ENCODE peak calls at places on chromosomes 7 and 10, in five cellular contexts. N is CD8-positive, alpha-beta T cell; Y is lower leg skin; U is GM10248; L is amniotic stem cell. I is an unnamed sample.

GRCh38 chr10:19921300-19922140 is 105.3 kb downstream of the PLXDC2 start:
- DNase-seq in U (no peak), L (no peak), N (no peak), Y (no peak), I (no peak)

GRCh38 chr7:139047970-139048369 is 12.1 kb upstream of the ZC3HAV1L start:
- DNase-seq in Y (no peak), N (no peak), U (no peak), L (no peak), I (no peak)

GRCh38 chr10:69866688-69867461 is 65.2 kb downstream of the COL13A1 start:
- DNase-seq in L (peak; percentile 55), Y (no peak), U (no peak), N (no peak), I (no peak)

GRCh38 chr10:30435068-30435422 is 1.1 kb downstream of the MAP3K8 start:
- DNase-seq in N (no peak), L (no peak), U (no peak), Y (peak; percentile 89), I (peak; percentile 69)

GRCh38 chr7:46080595-46081159 is 159.6 kb upstream of the IGFBP3 start:
- DNase-seq in U (no peak), L (no peak), N (no peak), Y (no peak), I (no peak)

GRCh38 chr10:112271982-112272381 is 11.2 kb upstream of the TECTB start:
- DNase-seq in L (no peak), Y (no peak), N (no peak), U (no peak), I (no peak)

GRCh38 chr7:122306320-122307227 is 2.0 kb upstream of the FEZF1 start:
- DNase-seq in Y (no peak), N (no peak), L (no peak), U (no peak), I (no peak)

GRCh38 chr7:131972251-131972650 is 415.8 kb upstream of the PODXL start:
- DNase-seq in L (no peak), Y (no peak), N (no peak), U (no peak), I (no peak)

GRCh38 chr10:88185830-88186229 is 322.4 kb downstream of the PTEN start:
- DNase-seq in L (no peak), Y (no peak), N (no peak), U (no peak), I (no peak)

GRCh38 chr10:12388671-12389070 is 39.3 kb downstream of the CAMK1D start:
- DNase-seq in U (no peak), N (no peak), Y (no peak), L (no peak), I (no peak)

GRCh38 chr10:18753496-18753895 is 94.3 kb downstream of the ARL5B start:
- DNase-seq in L (no peak), U (no peak), Y (no peak), N (no peak), I (no peak)

GRCh38 chr7:155107126-155107525 is 37.0 kb downstream of the HTR5A start:
- DNase-seq in U (no peak), L (no peak), Y (no peak), N (no peak), I (no peak)

GRCh38 chr10:104321716-104322415 is 16.4 kb downstream of the ITPRIP start:
- DNase-seq in L (no peak), U (no peak), Y (peak; percentile 85), N (no peak), I (peak; percentile 10)

GRCh38 chr10:107616463-107617131 is 452.1 kb upstream of the SORCS1 start:
- DNase-seq in L (no peak), N (no peak), U (no peak), Y (no peak), I (no peak)

GRCh38 chr10:75032813-75033212 is 78.6 kb upstream of the SAMD8 start:
- DNase-seq in N (no peak), L (no peak), Y (no peak), U (no peak), I (no peak)

GRCh38 chr10:77428776-77429395 is 208.7 kb downstream of the KCNMA1 start:
- DNase-seq in Y (no peak), U (no peak), L (peak; percentile 66), N (no peak), I (no peak)

GRCh38 chr7:85682819-85683218 is 496.0 kb upstream of the SEMA3D start:
- DNase-seq in Y (no peak), U (no peak), L (no peak), N (no peak), I (no peak)

GRCh38 chr7:7970620-7971307 is 2.2 kb downstream of the GLCCI1 start:
- DNase-seq in L (no peak), U (no peak), Y (no peak), N (no peak), I (no peak)

GRCh38 chr10:34638405-34639054 is 176.6 kb downstream of the PARD3 start:
- DNase-seq in N (peak; percentile 57), L (peak; percentile 28), U (peak; percentile 49), Y (peak; percentile 97), I (peak; percentile 97)

GRCh38 chr10:43878386-43878785 is 229.7 kb upstream of the ZNF32 start:
- DNase-seq in U (no peak), Y (peak; percentile 83), L (no peak), N (no peak), I (no peak)

GRCh38 chr7:30225863-30226361 is 58.5 kb upstream of the ZNRF2 start:
- DNase-seq in N (no peak), Y (no peak), U (peak; percentile 65), L (no peak), I (peak; percentile 28)

GRCh38 chr7:99447943-99448342 is 9.2 kb downstream of the CPSF4 start:
- DNase-seq in L (no peak), N (no peak), Y (no peak), U (no peak), I (no peak)

GRCh38 chr7:73838642-73839041 is 3.7 kb downstream of the METTL27 start:
- DNase-seq in U (no peak), N (no peak), Y (no peak), L (no peak), I (no peak)

GRCh38 chr10:74967850-74968620 is 141.6 kb downstream of the KAT6B start:
- DNase-seq in N (peak; percentile 32), U (no peak), Y (no peak), L (no peak), I (no peak)

GRCh38 chr10:124009616-124010015 is 83.8 kb downstream of the CHST15 start:
- DNase-seq in L (no peak), U (no peak), Y (no peak), N (no peak), I (no peak)

GRCh38 chr10:93160829-93161228 is 87.1 kb downstream of the CYP26A1 start:
- DNase-seq in U (no peak), N (no peak), Y (peak; percentile 89), L (no peak), I (peak; percentile 34)

GRCh38 chr10:12540341-12540781 is 191.0 kb downstream of the CAMK1D start:
- DNase-seq in U (no peak), L (no peak), Y (no peak), N (no peak), I (no peak)

GRCh38 chr10:60042262-60042661 is 135.9 kb upstream of the CCDC6 start:
- DNase-seq in U (no peak), L (no peak), N (no peak), Y (no peak), I (no peak)

GRCh38 chr7:66013938-66014337 is 31.9 kb upstream of the GUSB start:
- DNase-seq in U (no peak), L (peak; percentile 10), Y (no peak), N (no peak), I (no peak)

GRCh38 chr7:72035275-72035674 is 376.9 kb downstream of the CALN1 start:
- DNase-seq in U (no peak), L (no peak), Y (peak; percentile 18), N (no peak), I (no peak)

GRCh38 chr7:14377646-14378266 is 388.3 kb upstream of the ETV1 start:
- DNase-seq in Y (no peak), N (no peak), L (no peak), U (no peak), I (no peak)

GRCh38 chr10:105797234-105797890 is 1156.3 kb downstream of the SORCS3 start:
- DNase-seq in N (no peak), U (peak; percentile 18), Y (no peak), L (no peak), I (no peak)

GRCh38 chr10:72611783-72612182 is 14.1 kb downstream of the MICU1 start:
- DNase-seq in L (no peak), Y (no peak), N (no peak), U (no peak), I (no peak)

GRCh38 chr10:117159390-117159789 is 21.3 kb upstream of the VAX1 start:
- DNase-seq in L (no peak), N (no peak), U (no peak), Y (no peak), I (no peak)

GRCh38 chr7:157702311-157703023 is 365.7 kb downstream of the DNAJB6 start:
- DNase-seq in U (no peak), N (no peak), L (no peak), Y (peak; percentile 60), I (no peak)

GRCh38 chr7:57821438-57822382 is 371.7 kb downstream of the ZNF716 start:
- DNase-seq in N (no peak), U (no peak), Y (no peak), L (no peak), I (no peak)